ENCODE peak calls at places on chromosome 7, in nine cellular contexts. T, O, H, U, G, Q, F, S and A are unnamed samples.
A peak's percentile ranks its signal among the peaks of the same experiment; 100 is the strongest.

GRCh38 chr7:104627516-104627915 is 299.1 kb downstream of the LHFPL3 start:
- DNase-seq in T (no peak), O (peak; percentile 40), H (no peak), U (peak; percentile 25), G (no peak), Q (no peak), F (no peak), S (no peak), A (no peak)

GRCh38 chr7:2541291-2542010 is 13.9 kb downstream of the BRAT1 start:
- DNase-seq in T (no peak), O (no peak), H (no peak), U (no peak), G (no peak), Q (no peak), F (no peak), S (no peak), A (no peak)

GRCh38 chr7:101208794-101209193 is 8.0 kb upstream of the MOGAT3 start:
- DNase-seq in T (no peak), O (no peak), H (no peak), U (no peak), G (no peak), Q (no peak), F (no peak), S (no peak), A (no peak)

GRCh38 chr7:138338361-138338760 is 121.7 kb upstream of the TRIM24 start:
- DNase-seq in T (no peak), O (no peak), H (no peak), U (peak; percentile 19), G (peak; percentile 60), Q (no peak), F (no peak), S (peak; percentile 95), A (peak; percentile 16)

GRCh38 chr7:69429817-69430501 is 168.3 kb upstream of the AUTS2 start:
- DNase-seq in T (no peak), O (peak; percentile 34), H (no peak), U (no peak), G (peak; percentile 60), Q (no peak), F (peak; percentile 30), S (peak; percentile 80), A (peak; percentile 21)

GRCh38 chr7:74372511-74373111 is 81.1 kb upstream of the GTF2IRD1 start:
- DNase-seq in T (no peak), O (no peak), H (no peak), U (no peak), G (peak; percentile 59), Q (no peak), F (peak; percentile 75), S (no peak), A (peak; percentile 12)

GRCh38 chr7:76507723-76508406 is 2.5 kb upstream of the UPK3B start:
- DNase-seq in T (no peak), O (peak; percentile 11), H (no peak), U (no peak), G (no peak), Q (no peak), F (no peak), S (no peak), A (no peak)

GRCh38 chr7:97731736-97732370 is at the start of gene TAC1:
- DNase-seq in T (no peak), O (peak; percentile 68), H (no peak), U (no peak), G (no peak), Q (no peak), F (no peak), S (no peak), A (no peak)

GRCh38 chr7:82050792-82051191 is 280.9 kb upstream of the HGF start:
- DNase-seq in T (no peak), O (no peak), H (no peak), U (peak; percentile 56), G (no peak), Q (peak; percentile 82), F (no peak), S (no peak), A (no peak)

GRCh38 chr7:149773446-149774236 is at the start of gene ZNF467:
- DNase-seq in T (peak; percentile 60), O (no peak), H (no peak), U (no peak), G (peak; percentile 85), Q (no peak), F (peak; percentile 38), S (peak; percentile 29), A (peak; percentile 39)

GRCh38 chr7:3501671-3502070 is 200.6 kb downstream of the SDK1 start:
- DNase-seq in T (no peak), O (no peak), H (no peak), U (no peak), G (no peak), Q (no peak), F (no peak), S (no peak), A (no peak)

GRCh38 chr7:7554021-7554432 is 12.7 kb upstream of the MIOS start:
- DNase-seq in T (no peak), O (no peak), H (no peak), U (peak; percentile 88), G (no peak), Q (peak; percentile 95), F (no peak), S (peak; percentile 30), A (no peak)

GRCh38 chr7:106269263-106269961 is 15.4 kb downstream of the NAMPT start:
- DNase-seq in T (no peak), O (no peak), H (no peak), U (no peak), G (no peak), Q (no peak), F (no peak), S (no peak), A (no peak)

GRCh38 chr7:6246257-6246917 is 26.0 kb downstream of the CYTH3 start:
- DNase-seq in T (no peak), O (no peak), H (no peak), U (peak; percentile 69), G (no peak), Q (no peak), F (no peak), S (no peak), A (no peak)

GRCh38 chr7:35909870-35910357 is 109.1 kb downstream of the SEPTIN7 start:
- DNase-seq in T (no peak), O (no peak), H (no peak), U (no peak), G (no peak), Q (no peak), F (no peak), S (no peak), A (no peak)

GRCh38 chr7:139582130-139582650 is 58.7 kb downstream of the CLEC2L start:
- DNase-seq in T (no peak), O (no peak), H (no peak), U (no peak), G (no peak), Q (no peak), F (no peak), S (no peak), A (no peak)

GRCh38 chr7:43077732-43078391 is 34.6 kb upstream of the HECW1 start:
- DNase-seq in T (no peak), O (peak; percentile 87), H (no peak), U (peak; percentile 47), G (no peak), Q (no peak), F (no peak), S (no peak), A (no peak)

GRCh38 chr7:47378728-47379395 is 203.0 kb downstream of the TNS3 start:
- DNase-seq in T (no peak), O (no peak), H (no peak), U (no peak), G (no peak), Q (no peak), F (no peak), S (no peak), A (no peak)

GRCh38 chr7:7861211-7861633 is 107.4 kb upstream of the GLCCI1 start:
- DNase-seq in T (no peak), O (no peak), H (peak; percentile 88), U (peak; percentile 40), G (no peak), Q (peak; percentile 71), F (no peak), S (no peak), A (peak; percentile 8)

GRCh38 chr7:55307123-55307916 is 57.8 kb upstream of the LANCL2 start:
- DNase-seq in T (no peak), O (peak; percentile 68), H (no peak), U (peak; percentile 39), G (no peak), Q (no peak), F (no peak), S (no peak), A (no peak)

GRCh38 chr7:55084307-55084706 is 65.5 kb downstream of the EGFR start:
- DNase-seq in T (no peak), O (no peak), H (no peak), U (no peak), G (no peak), Q (no peak), F (no peak), S (no peak), A (no peak)

GRCh38 chr7:139852482-139852845 is 23.4 kb downstream of the TBXAS1 start:
- DNase-seq in T (no peak), O (no peak), H (no peak), U (no peak), G (no peak), Q (no peak), F (no peak), S (no peak), A (no peak)

GRCh38 chr7:122764020-122764419 is 61.3 kb upstream of the RNF148 start:
- DNase-seq in T (no peak), O (no peak), H (no peak), U (no peak), G (no peak), Q (no peak), F (no peak), S (no peak), A (no peak)

GRCh38 chr7:136509466-136509865 is 359.0 kb upstream of the CHRM2 start:
- DNase-seq in T (no peak), O (no peak), H (no peak), U (no peak), G (no peak), Q (no peak), F (no peak), S (no peak), A (no peak)

GRCh38 chr7:69696686-69697685 is 98.7 kb downstream of the AUTS2 start:
- DNase-seq in T (no peak), O (no peak), H (no peak), U (no peak), G (no peak), Q (no peak), F (no peak), S (no peak), A (no peak)

GRCh38 chr7:23811540-23811939 is 101.5 kb downstream of the STK31 start:
- DNase-seq in T (no peak), O (no peak), H (no peak), U (peak; percentile 7), G (no peak), Q (no peak), F (no peak), S (no peak), A (no peak)

GRCh38 chr7:116588641-116589594 is 64.1 kb downstream of the CAV1 start:
- DNase-seq in T (no peak), O (no peak), H (peak; percentile 81), U (peak; percentile 75), G (no peak), Q (no peak), F (no peak), S (peak; percentile 71), A (no peak)

GRCh38 chr7:7672545-7673239 is 32.1 kb downstream of the UMAD1 start:
- DNase-seq in T (no peak), O (no peak), H (no peak), U (no peak), G (no peak), Q (no peak), F (no peak), S (no peak), A (no peak)

GRCh38 chr7:23715099-23715498 is 5.1 kb downstream of the STK31 start:
- DNase-seq in T (no peak), O (no peak), H (no peak), U (no peak), G (no peak), Q (no peak), F (no peak), S (no peak), A (no peak)

GRCh38 chr7:158301221-158301620 is 286.4 kb downstream of the PTPRN2 start:
- DNase-seq in T (no peak), O (peak; percentile 8), H (no peak), U (no peak), G (no peak), Q (no peak), F (no peak), S (no peak), A (no peak)

GRCh38 chr7:47045169-47045568 is 536.7 kb downstream of the TNS3 start:
- DNase-seq in T (no peak), O (no peak), H (no peak), U (no peak), G (peak; percentile 39), Q (no peak), F (no peak), S (no peak), A (no peak)